ENCODE peak calls at places on chromosomes 6 and 20, in five cellular contexts. One of them, this sample, is unnamed.

GRCh38 chr6:115540077-115540869 is 520.4 kb downstream of the FRK start:
- DNase-seq in mammary epithelial cell: no peak
- DNase-seq in tibial artery: no peak
- DNase-seq in AG09309: no peak
- DNase-seq in naive thymus-derived CD4-positive, alpha-beta T cell: no peak
- DNase-seq in this sample: no peak

GRCh38 chr6:125765944-125766343 is 16.5 kb downstream of the HEY2 start:
- DNase-seq in AG09309: no peak
- DNase-seq in tibial artery: no peak
- DNase-seq in mammary epithelial cell: no peak
- DNase-seq in naive thymus-derived CD4-positive, alpha-beta T cell: no peak
- DNase-seq in this sample: no peak

GRCh38 chr6:106165885-106166485 is 79.8 kb downstream of the PRDM1 start:
- DNase-seq in AG09309: no peak
- DNase-seq in tibial artery: no peak
- DNase-seq in naive thymus-derived CD4-positive, alpha-beta T cell: no peak
- DNase-seq in mammary epithelial cell: peak; percentile 65
- DNase-seq in this sample: no peak

GRCh38 chr6:10030942-10031537 is 383.8 kb downstream of the TFAP2A start:
- DNase-seq in mammary epithelial cell: peak; percentile 16
- DNase-seq in AG09309: no peak
- DNase-seq in naive thymus-derived CD4-positive, alpha-beta T cell: no peak
- DNase-seq in tibial artery: no peak
- DNase-seq in this sample: no peak

GRCh38 chr6:74199146-74199680 is 503.2 kb downstream of the CD109 start:
- DNase-seq in naive thymus-derived CD4-positive, alpha-beta T cell: no peak
- DNase-seq in mammary epithelial cell: no peak
- DNase-seq in AG09309: no peak
- DNase-seq in tibial artery: no peak
- DNase-seq in this sample: no peak

GRCh38 chr20:682123-682522 is 6.5 kb upstream of the SCRT2 start:
- DNase-seq in AG09309: no peak
- DNase-seq in naive thymus-derived CD4-positive, alpha-beta T cell: no peak
- DNase-seq in tibial artery: no peak
- DNase-seq in mammary epithelial cell: no peak
- DNase-seq in this sample: no peak

GRCh38 chr20:45732199-45732598 is 10.1 kb downstream of the SPINT4 start:
- DNase-seq in naive thymus-derived CD4-positive, alpha-beta T cell: no peak
- DNase-seq in AG09309: no peak
- DNase-seq in mammary epithelial cell: no peak
- DNase-seq in tibial artery: no peak
- DNase-seq in this sample: no peak

GRCh38 chr20:51640743-51641142 is 98.2 kb upstream of the NFATC2 start:
- DNase-seq in AG09309: no peak
- DNase-seq in mammary epithelial cell: no peak
- DNase-seq in tibial artery: no peak
- DNase-seq in naive thymus-derived CD4-positive, alpha-beta T cell: no peak
- DNase-seq in this sample: no peak

GRCh38 chr20:38224534-38224933 is 36.0 kb downstream of the KIAA1755 start:
- DNase-seq in naive thymus-derived CD4-positive, alpha-beta T cell: no peak
- DNase-seq in AG09309: no peak
- DNase-seq in tibial artery: no peak
- DNase-seq in mammary epithelial cell: no peak
- DNase-seq in this sample: no peak

GRCh38 chr6:56534680-56535419 is 107.8 kb downstream of the DST start:
- DNase-seq in tibial artery: no peak
- DNase-seq in mammary epithelial cell: no peak
- DNase-seq in naive thymus-derived CD4-positive, alpha-beta T cell: no peak
- DNase-seq in AG09309: no peak
- DNase-seq in this sample: no peak

GRCh38 chr6:163585932-163586437 is 171.5 kb downstream of the QKI start:
- DNase-seq in naive thymus-derived CD4-positive, alpha-beta T cell: no peak
- DNase-seq in tibial artery: peak; percentile 78
- DNase-seq in AG09309: peak; percentile 67
- DNase-seq in mammary epithelial cell: peak; percentile 53
- DNase-seq in this sample: peak; percentile 66

GRCh38 chr20:36499723-36500501 is 41.4 kb upstream of the MYL9 start:
- DNase-seq in mammary epithelial cell: no peak
- DNase-seq in naive thymus-derived CD4-positive, alpha-beta T cell: no peak
- DNase-seq in AG09309: no peak
- DNase-seq in tibial artery: no peak
- DNase-seq in this sample: no peak

GRCh38 chr20:3239026-3239866 is at the start of gene SLC4A11:
- DNase-seq in tibial artery: no peak
- DNase-seq in AG09309: no peak
- DNase-seq in naive thymus-derived CD4-positive, alpha-beta T cell: no peak
- DNase-seq in mammary epithelial cell: peak; percentile 87
- DNase-seq in this sample: peak; percentile 52

GRCh38 chr6:53513056-53513455 is 31.8 kb downstream of the GCLC start:
- DNase-seq in naive thymus-derived CD4-positive, alpha-beta T cell: no peak
- DNase-seq in tibial artery: no peak
- DNase-seq in mammary epithelial cell: no peak
- DNase-seq in AG09309: no peak
- DNase-seq in this sample: no peak

GRCh38 chr20:34709044-34709835 is 5.1 kb downstream of the TP53INP2 start:
- DNase-seq in naive thymus-derived CD4-positive, alpha-beta T cell: peak; percentile 82
- DNase-seq in mammary epithelial cell: peak; percentile 32
- DNase-seq in AG09309: no peak
- DNase-seq in tibial artery: peak; percentile 92
- DNase-seq in this sample: peak; percentile 83

GRCh38 chr6:128567029-128567428 is 46.6 kb upstream of the PTPRK start:
- DNase-seq in mammary epithelial cell: peak; percentile 58
- DNase-seq in tibial artery: no peak
- DNase-seq in naive thymus-derived CD4-positive, alpha-beta T cell: no peak
- DNase-seq in AG09309: peak; percentile 42
- DNase-seq in this sample: no peak

GRCh38 chr6:116251568-116252384 is 2.1 kb downstream of the TSPYL4 start:
- DNase-seq in AG09309: peak; percentile 64
- DNase-seq in mammary epithelial cell: peak; percentile 42
- DNase-seq in naive thymus-derived CD4-positive, alpha-beta T cell: no peak
- DNase-seq in tibial artery: no peak
- DNase-seq in this sample: no peak

GRCh38 chr6:107657373-107657754 is 166.7 kb downstream of the SCML4 start:
- DNase-seq in mammary epithelial cell: no peak
- DNase-seq in naive thymus-derived CD4-positive, alpha-beta T cell: no peak
- DNase-seq in AG09309: no peak
- DNase-seq in tibial artery: no peak
- DNase-seq in this sample: no peak

GRCh38 chr20:38283236-38283635 is 20.7 kb upstream of the BPI start:
- DNase-seq in tibial artery: no peak
- DNase-seq in naive thymus-derived CD4-positive, alpha-beta T cell: no peak
- DNase-seq in AG09309: no peak
- DNase-seq in mammary epithelial cell: no peak
- DNase-seq in this sample: no peak

GRCh38 chr20:40991181-40991889 is 37.3 kb upstream of the TOP1 start:
- DNase-seq in naive thymus-derived CD4-positive, alpha-beta T cell: no peak
- DNase-seq in AG09309: no peak
- DNase-seq in tibial artery: peak; percentile 65
- DNase-seq in mammary epithelial cell: no peak
- DNase-seq in this sample: peak; percentile 40

GRCh38 chr6:35663001-35663400 is 25.7 kb downstream of the FKBP5 start:
- DNase-seq in mammary epithelial cell: no peak
- DNase-seq in AG09309: no peak
- DNase-seq in tibial artery: no peak
- DNase-seq in naive thymus-derived CD4-positive, alpha-beta T cell: no peak
- DNase-seq in this sample: no peak

GRCh38 chr20:63254237-63254535 is at the start of gene NKAIN4:
- DNase-seq in tibial artery: no peak
- DNase-seq in naive thymus-derived CD4-positive, alpha-beta T cell: no peak
- DNase-seq in mammary epithelial cell: no peak
- DNase-seq in AG09309: no peak
- DNase-seq in this sample: no peak

GRCh38 chr6:18978330-18979128 is 591.4 kb downstream of the RNF144B start:
- DNase-seq in AG09309: no peak
- DNase-seq in tibial artery: no peak
- DNase-seq in mammary epithelial cell: peak; percentile 22
- DNase-seq in naive thymus-derived CD4-positive, alpha-beta T cell: no peak
- DNase-seq in this sample: no peak

GRCh38 chr6:149166324-149166723 is 151.2 kb upstream of the TAB2 start:
- DNase-seq in tibial artery: no peak
- DNase-seq in naive thymus-derived CD4-positive, alpha-beta T cell: no peak
- DNase-seq in AG09309: no peak
- DNase-seq in mammary epithelial cell: no peak
- DNase-seq in this sample: no peak

GRCh38 chr20:23074052-23074451 is 12.1 kb downstream of the CD93 start:
- DNase-seq in AG09309: no peak
- DNase-seq in tibial artery: no peak
- DNase-seq in naive thymus-derived CD4-positive, alpha-beta T cell: no peak
- DNase-seq in mammary epithelial cell: no peak
- DNase-seq in this sample: no peak

GRCh38 chr6:36242161-36242560 is 27.7 kb upstream of the PNPLA1 start:
- DNase-seq in AG09309: no peak
- DNase-seq in mammary epithelial cell: no peak
- DNase-seq in naive thymus-derived CD4-positive, alpha-beta T cell: no peak
- DNase-seq in tibial artery: no peak
- DNase-seq in this sample: no peak

GRCh38 chr20:11328839-11329238 is 588.9 kb upstream of the BTBD3 start:
- DNase-seq in naive thymus-derived CD4-positive, alpha-beta T cell: no peak
- DNase-seq in mammary epithelial cell: no peak
- DNase-seq in tibial artery: no peak
- DNase-seq in AG09309: no peak
- DNase-seq in this sample: no peak

GRCh38 chr6:51934098-51934497 is 153.3 kb downstream of the PKHD1 start:
- DNase-seq in mammary epithelial cell: no peak
- DNase-seq in naive thymus-derived CD4-positive, alpha-beta T cell: no peak
- DNase-seq in AG09309: no peak
- DNase-seq in tibial artery: no peak
- DNase-seq in this sample: no peak

GRCh38 chr6:115735610-115736009 is 325.1 kb downstream of the FRK start:
- DNase-seq in naive thymus-derived CD4-positive, alpha-beta T cell: no peak
- DNase-seq in tibial artery: no peak
- DNase-seq in AG09309: no peak
- DNase-seq in mammary epithelial cell: no peak
- DNase-seq in this sample: no peak

GRCh38 chr20:18414140-18414539 is 52.7 kb downstream of the DZANK1 start:
- DNase-seq in mammary epithelial cell: peak; percentile 14
- DNase-seq in AG09309: no peak
- DNase-seq in tibial artery: no peak
- DNase-seq in naive thymus-derived CD4-positive, alpha-beta T cell: no peak
- DNase-seq in this sample: no peak

GRCh38 chr20:63061051-63061531 is 54.3 kb upstream of the BHLHE23 start:
- DNase-seq in naive thymus-derived CD4-positive, alpha-beta T cell: no peak
- DNase-seq in AG09309: no peak
- DNase-seq in tibial artery: peak; percentile 59
- DNase-seq in mammary epithelial cell: no peak
- DNase-seq in this sample: no peak

GRCh38 chr6:50815436-50816114 is 3.1 kb upstream of the TFAP2B start:
- DNase-seq in mammary epithelial cell: peak; percentile 23
- DNase-seq in naive thymus-derived CD4-positive, alpha-beta T cell: no peak
- DNase-seq in AG09309: no peak
- DNase-seq in tibial artery: no peak
- DNase-seq in this sample: no peak

GRCh38 chr6:152091851-152092341 is 284.4 kb downstream of the ESR1 start:
- DNase-seq in tibial artery: no peak
- DNase-seq in naive thymus-derived CD4-positive, alpha-beta T cell: no peak
- DNase-seq in AG09309: peak; percentile 39
- DNase-seq in mammary epithelial cell: peak; percentile 79
- DNase-seq in this sample: no peak

GRCh38 chr6:15754035-15754705 is 91.3 kb upstream of the DTNBP1 start:
- DNase-seq in AG09309: no peak
- DNase-seq in naive thymus-derived CD4-positive, alpha-beta T cell: no peak
- DNase-seq in tibial artery: no peak
- DNase-seq in mammary epithelial cell: peak; percentile 39
- DNase-seq in this sample: no peak

DNA sequence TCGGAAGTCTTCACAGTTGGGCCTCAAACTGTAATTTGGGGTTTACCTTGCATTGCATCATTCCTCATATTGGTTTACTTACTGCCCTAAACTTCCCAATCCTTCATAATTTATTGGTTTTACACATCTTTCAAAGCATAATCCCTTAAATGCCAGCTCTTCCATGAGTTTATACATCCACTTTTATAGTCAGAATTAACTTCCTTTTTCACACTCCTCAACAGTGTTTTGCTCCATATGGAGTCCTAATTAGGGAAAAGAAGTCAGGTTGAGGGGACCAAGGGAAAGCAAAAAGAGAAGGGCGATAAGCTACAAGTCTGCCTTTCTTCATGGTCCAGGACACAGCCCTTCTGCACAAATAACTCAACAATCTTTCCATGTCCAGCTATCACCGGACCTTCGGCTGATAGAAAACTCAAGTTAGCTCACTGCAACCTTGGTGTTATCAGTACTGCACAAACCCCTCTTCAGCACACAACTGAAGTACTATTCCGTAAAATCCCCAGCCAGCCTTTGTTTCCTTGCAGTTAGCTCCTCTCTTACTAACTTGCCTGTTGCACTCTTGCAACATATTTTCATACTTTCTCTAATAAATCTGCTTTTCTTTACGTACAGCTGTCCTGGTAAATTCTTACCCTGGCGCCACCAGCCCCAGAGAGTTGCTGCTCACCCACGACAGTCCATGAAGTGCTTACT is 2.0 kb downstream of the EEF1E1 start:
- DNase-seq in mammary epithelial cell: no peak
- DNase-seq in tibial artery: no peak
- DNase-seq in naive thymus-derived CD4-positive, alpha-beta T cell: no peak
- DNase-seq in AG09309: no peak
- DNase-seq in this sample: no peak
- H3K4me3 ChIP-seq in mammary epithelial cell: no peak overlapping the region
- H3K4me3 ChIP-seq in tibial artery: no peak overlapping the region
- H3K4me3 ChIP-seq in naive thymus-derived CD4-positive, alpha-beta T cell: no peak overlapping the region
- H3K4me3 ChIP-seq in AG09309: no peak overlapping the region
- H3K4me3 ChIP-seq in this sample: no peak overlapping the region

GRCh38 chr6:41548098-41548840 is 2.1 kb downstream of the FOXP4 start:
- DNase-seq in AG09309: no peak
- DNase-seq in naive thymus-derived CD4-positive, alpha-beta T cell: peak; percentile 26
- DNase-seq in tibial artery: no peak
- DNase-seq in mammary epithelial cell: no peak
- DNase-seq in this sample: no peak
- H3K4me3 ChIP-seq in AG09309: peak overlapping the region; percentile 59
- H3K4me3 ChIP-seq in naive thymus-derived CD4-positive, alpha-beta T cell: peak overlapping the region; percentile 64
- H3K4me3 ChIP-seq in tibial artery: peak overlapping the region; percentile 97
- H3K4me3 ChIP-seq in mammary epithelial cell: peak overlapping the region; percentile 75
- H3K4me3 ChIP-seq in this sample: peak overlapping the region; percentile 59

GRCh38 chr6:154247119-154247814 is 109.3 kb downstream of the IPCEF1 start:
- DNase-seq in mammary epithelial cell: no peak
- DNase-seq in naive thymus-derived CD4-positive, alpha-beta T cell: peak; percentile 49
- DNase-seq in AG09309: no peak
- DNase-seq in tibial artery: no peak
- DNase-seq in this sample: no peak
- H3K4me3 ChIP-seq in mammary epithelial cell: no peak overlapping the region
- H3K4me3 ChIP-seq in naive thymus-derived CD4-positive, alpha-beta T cell: peak overlapping the region; percentile 62
- H3K4me3 ChIP-seq in AG09309: no peak overlapping the region
- H3K4me3 ChIP-seq in tibial artery: no peak overlapping the region
- H3K4me3 ChIP-seq in this sample: no peak overlapping the region

GRCh38 chr6:166999145-166999844 is at the start of gene CEP43:
- DNase-seq in naive thymus-derived CD4-positive, alpha-beta T cell: peak; percentile 64
- DNase-seq in AG09309: peak; percentile 68
- DNase-seq in tibial artery: peak; percentile 97
- DNase-seq in mammary epithelial cell: peak; percentile 94
- DNase-seq in this sample: peak; percentile 91

GRCh38 chr6:166998256-166999144 is 697 bp upstream of the CEP43 start:
- DNase-seq in mammary epithelial cell: peak; percentile 24
- DNase-seq in tibial artery: peak; percentile 66
- DNase-seq in AG09309: no peak
- DNase-seq in naive thymus-derived CD4-positive, alpha-beta T cell: no peak
- DNase-seq in this sample: peak; percentile 31

GRCh38 chr6:166997768-166998255 is 1.4 kb upstream of the CEP43 start:
- DNase-seq in AG09309: peak; percentile 35
- DNase-seq in tibial artery: peak; percentile 64
- DNase-seq in naive thymus-derived CD4-positive, alpha-beta T cell: peak; percentile 37
- DNase-seq in mammary epithelial cell: peak; percentile 86
- DNase-seq in this sample: peak; percentile 65

GRCh38 chr6:166999845-167000253 is 652 bp downstream of the CEP43 start:
- DNase-seq in tibial artery: no peak
- DNase-seq in mammary epithelial cell: no peak
- DNase-seq in AG09309: no peak
- DNase-seq in naive thymus-derived CD4-positive, alpha-beta T cell: no peak
- DNase-seq in this sample: no peak

GRCh38 chr6:167000759-167001158 is 1.6 kb downstream of the CEP43 start:
- DNase-seq in mammary epithelial cell: no peak
- DNase-seq in AG09309: no peak
- DNase-seq in naive thymus-derived CD4-positive, alpha-beta T cell: no peak
- DNase-seq in tibial artery: no peak
- DNase-seq in this sample: no peak
- H3K4me3 ChIP-seq in mammary epithelial cell: no peak overlapping the region
- H3K4me3 ChIP-seq in AG09309: no peak overlapping the region
- H3K4me3 ChIP-seq in naive thymus-derived CD4-positive, alpha-beta T cell: no peak overlapping the region
- H3K4me3 ChIP-seq in tibial artery: no peak overlapping the region
- H3K4me3 ChIP-seq in this sample: no peak overlapping the region